ENCODE peak calls at places on chromosomes 5 and 9, in four cellular contexts. Z is stimulated activated CD8-positive, alpha-beta memory T cell treated with anti-CD3 and anti-CD28 coated beads, Interleukin-4, amount 100 ng/mL, for 4 hours; I is IMR-90; H is activated T-cell treated with anti-CD3 and anti-CD28 coated beads for 4 hours. W is an unnamed sample.

GRCh38 chr5:172858990-172859811 is 25.1 kb downstream of the ERGIC1 start:
- DNase-seq in Z (no peak), I (peak), H (no peak), W (peak)

GRCh38 chr9:128412120-128412790 is 8.4 kb upstream of the CERCAM start:
- DNase-seq in Z (no peak), H (peak), I (peak), W (peak)

GRCh38 chr5:129903466-129904101 is 681 bp upstream of the CHSY3 start:
- DNase-seq in H (no peak), I (no peak), Z (no peak), W (no peak)

GRCh38 chr5:139381837-139382361 is 1.2 kb downstream of the SLC23A1 start:
- DNase-seq in I (no peak), H (no peak), Z (no peak), W (no peak)

GRCh38 chr5:140239461-140239860 is 63.4 kb downstream of the PFDN1 start:
- DNase-seq in I (no peak), H (no peak), Z (no peak), W (no peak)

GRCh38 chr9:35538361-35539234 is 48.7 kb downstream of the RUSC2 start:
- DNase-seq in H (no peak), I (peak), Z (no peak), W (peak)

GRCh38 chr5:98248949-98249348 is 524.5 kb upstream of the RGMB start:
- DNase-seq in I (peak), Z (no peak), H (no peak), W (peak)

GRCh38 chr5:115460476-115460875 is 84.1 kb downstream of the FEM1C start:
- DNase-seq in H (no peak), I (peak), Z (no peak), W (peak)

GRCh38 chr9:136808075-136808780 is 480 bp downstream of the RABL6 start:
- DNase-seq in I (no peak), Z (peak), H (peak), W (no peak)

GRCh38 chr9:127463382-127463781 is 12.1 kb downstream of the LRSAM1 start:
- DNase-seq in I (no peak), H (no peak), Z (no peak), W (no peak)

GRCh38 chr5:106361905-106362304 is 1308.8 kb downstream of the EFNA5 start:
- DNase-seq in I (no peak), H (no peak), Z (no peak), W (no peak)

GRCh38 chr5:15929616-15930303 is 249.8 kb downstream of the MARCHF11 start:
- DNase-seq in Z (no peak), H (no peak), I (peak), W (peak)

GRCh38 chr9:129751841-129752801 is 721 bp downstream of the PTGES start:
- DNase-seq in I (no peak), Z (no peak), H (no peak), W (no peak)

GRCh38 chr9:122133984-122134535 is 25.5 kb downstream of the NDUFA8 start:
- DNase-seq in H (no peak), I (no peak), Z (no peak), W (no peak)

GRCh38 chr9:99822096-99822595 is 461 bp downstream of the NR4A3 start:
- DNase-seq in H (no peak), Z (no peak), I (no peak), W (no peak)

GRCh38 chr5:168302785-168303184 is 11.3 kb downstream of the WWC1 start:
- DNase-seq in I (peak), H (no peak), Z (no peak), W (peak)

GRCh38 chr5:472656-473343 is 29.8 kb downstream of the EXOC3 start:
- DNase-seq in H (peak), Z (peak), I (peak), W (peak)

W was measured in fibroblast of lung.